ENCODE peak calls at places on chromosomes 4 and X, in eight cellular contexts. One of them, this sample, is unnamed.

GRCh38 chrX:152900937-152901445 is 3.1 kb downstream of the ZNF185 start:
- DNase-seq in H7: no peak
- DNase-seq in posterior cingulate gyrus: no peak
- DNase-seq in activated CD4-positive, alpha-beta T cell treated with anti-CD3 and anti-CD28 coated beads for 24 hours: no peak
- DNase-seq in aorta: no peak
- DNase-seq in HFFc6: no peak
- DNase-seq in transverse colon: no peak
- DNase-seq in neural progenitor cell: no peak
- DNase-seq in this sample: no peak

GRCh38 chr4:185786422-185786821 is 25.6 kb downstream of the SORBS2 start:
- DNase-seq in H7: no peak
- DNase-seq in posterior cingulate gyrus: no peak
- DNase-seq in activated CD4-positive, alpha-beta T cell treated with anti-CD3 and anti-CD28 coated beads for 24 hours: no peak
- DNase-seq in aorta: no peak
- DNase-seq in HFFc6: no peak
- DNase-seq in transverse colon: no peak
- DNase-seq in neural progenitor cell: no peak
- DNase-seq in this sample: no peak

GRCh38 chr4:32025840-32026459 is 1305.8 kb downstream of the PCDH7 start:
- DNase-seq in H7: no peak
- DNase-seq in posterior cingulate gyrus: no peak
- DNase-seq in activated CD4-positive, alpha-beta T cell treated with anti-CD3 and anti-CD28 coated beads for 24 hours: no peak
- DNase-seq in aorta: no peak
- DNase-seq in HFFc6: no peak
- DNase-seq in transverse colon: peak
- DNase-seq in neural progenitor cell: no peak
- DNase-seq in this sample: no peak

GRCh38 chr4:156584100-156584499 is 387.5 kb downstream of the PDGFC start:
- DNase-seq in H7: no peak
- DNase-seq in posterior cingulate gyrus: no peak
- DNase-seq in activated CD4-positive, alpha-beta T cell treated with anti-CD3 and anti-CD28 coated beads for 24 hours: no peak
- DNase-seq in aorta: no peak
- DNase-seq in HFFc6: no peak
- DNase-seq in transverse colon: no peak
- DNase-seq in neural progenitor cell: no peak
- DNase-seq in this sample: no peak

GRCh38 chrX:56783450-56783831 is 54.4 kb downstream of the NBDY start:
- DNase-seq in H7: no peak
- DNase-seq in posterior cingulate gyrus: peak
- DNase-seq in activated CD4-positive, alpha-beta T cell treated with anti-CD3 and anti-CD28 coated beads for 24 hours: peak
- DNase-seq in aorta: peak
- DNase-seq in HFFc6: no peak
- DNase-seq in transverse colon: peak
- DNase-seq in neural progenitor cell: peak
- DNase-seq in this sample: no peak

GRCh38 chrX:47991263-47992092 is 12.3 kb downstream of the ZNF182 start:
- DNase-seq in H7: no peak
- DNase-seq in posterior cingulate gyrus: no peak
- DNase-seq in activated CD4-positive, alpha-beta T cell treated with anti-CD3 and anti-CD28 coated beads for 24 hours: no peak
- DNase-seq in aorta: no peak
- DNase-seq in HFFc6: peak
- DNase-seq in transverse colon: no peak
- DNase-seq in neural progenitor cell: no peak
- DNase-seq in this sample: no peak

GRCh38 chrX:64206556-64207162 is 1.2 kb upstream of the AMER1 start:
- DNase-seq in H7: no peak
- DNase-seq in posterior cingulate gyrus: peak
- DNase-seq in activated CD4-positive, alpha-beta T cell treated with anti-CD3 and anti-CD28 coated beads for 24 hours: no peak
- DNase-seq in aorta: no peak
- DNase-seq in HFFc6: no peak
- DNase-seq in transverse colon: peak
- DNase-seq in neural progenitor cell: peak
- DNase-seq in this sample: no peak

GRCh38 chrX:82333575-82333974 is 1131.7 kb downstream of the SH3BGRL start:
- DNase-seq in H7: no peak
- DNase-seq in posterior cingulate gyrus: no peak
- DNase-seq in activated CD4-positive, alpha-beta T cell treated with anti-CD3 and anti-CD28 coated beads for 24 hours: no peak
- DNase-seq in aorta: no peak
- DNase-seq in HFFc6: no peak
- DNase-seq in transverse colon: no peak
- DNase-seq in neural progenitor cell: no peak
- DNase-seq in this sample: no peak

GRCh38 chr4:30269850-30270249 is 450.3 kb upstream of the PCDH7 start:
- DNase-seq in H7: peak
- DNase-seq in posterior cingulate gyrus: no peak
- DNase-seq in activated CD4-positive, alpha-beta T cell treated with anti-CD3 and anti-CD28 coated beads for 24 hours: no peak
- DNase-seq in aorta: no peak
- DNase-seq in HFFc6: no peak
- DNase-seq in transverse colon: no peak
- DNase-seq in neural progenitor cell: no peak
- DNase-seq in this sample: no peak

GRCh38 chrX:134161162-134161561 is 75.8 kb upstream of the CCDC160 start:
- DNase-seq in H7: no peak
- DNase-seq in posterior cingulate gyrus: no peak
- DNase-seq in activated CD4-positive, alpha-beta T cell treated with anti-CD3 and anti-CD28 coated beads for 24 hours: no peak
- DNase-seq in aorta: no peak
- DNase-seq in HFFc6: no peak
- DNase-seq in transverse colon: no peak
- DNase-seq in neural progenitor cell: no peak
- DNase-seq in this sample: no peak

GRCh38 chrX:84475101-84475500 is 27.2 kb downstream of the HDX start:
- DNase-seq in H7: no peak
- DNase-seq in posterior cingulate gyrus: no peak
- DNase-seq in activated CD4-positive, alpha-beta T cell treated with anti-CD3 and anti-CD28 coated beads for 24 hours: no peak
- DNase-seq in aorta: no peak
- DNase-seq in HFFc6: no peak
- DNase-seq in transverse colon: no peak
- DNase-seq in neural progenitor cell: no peak
- DNase-seq in this sample: no peak

GRCh38 chr4:2694691-2695090 is 61.4 kb downstream of the TNIP2 start:
- DNase-seq in H7: no peak
- DNase-seq in posterior cingulate gyrus: no peak
- DNase-seq in activated CD4-positive, alpha-beta T cell treated with anti-CD3 and anti-CD28 coated beads for 24 hours: no peak
- DNase-seq in aorta: no peak
- DNase-seq in HFFc6: no peak
- DNase-seq in transverse colon: no peak
- DNase-seq in neural progenitor cell: no peak
- DNase-seq in this sample: no peak

GRCh38 chr4:152983774-152984411 is 47.8 kb downstream of the FHDC1 start:
- DNase-seq in H7: no peak
- DNase-seq in posterior cingulate gyrus: no peak
- DNase-seq in activated CD4-positive, alpha-beta T cell treated with anti-CD3 and anti-CD28 coated beads for 24 hours: no peak
- DNase-seq in aorta: no peak
- DNase-seq in HFFc6: peak
- DNase-seq in transverse colon: no peak
- DNase-seq in neural progenitor cell: no peak
- DNase-seq in this sample: no peak

GRCh38 chr4:162683659-162684370 is 482.9 kb downstream of the NAF1 start:
- DNase-seq in H7: no peak
- DNase-seq in posterior cingulate gyrus: no peak
- DNase-seq in activated CD4-positive, alpha-beta T cell treated with anti-CD3 and anti-CD28 coated beads for 24 hours: no peak
- DNase-seq in aorta: no peak
- DNase-seq in HFFc6: no peak
- DNase-seq in transverse colon: no peak
- DNase-seq in neural progenitor cell: no peak
- DNase-seq in this sample: no peak

This sample was measured in stimulated activated CD4-positive, alpha-beta T cell treated with anti-CD3 and anti-CD28 coated beads, TNF-alpha, amount 100 ng/mL, for 24 hours.